ENCODE peak calls at places on chromosome 14, in nine cellular contexts. One of them, this sample, is unnamed.

GRCh38 chr14:35213143-35213788 is 78.9 kb upstream of the PSMA6 start:
- DNase-seq in AML-193: no peak
- DNase-seq in AG08396: no peak
- DNase-seq in smooth muscle cell of the brain vasculature: no peak
- DNase-seq in T follicular helper cell: no peak
- DNase-seq in PC-3: no peak
- DNase-seq in fibroblast of the conjunctiva: no peak
- DNase-seq in Calu3: no peak
- DNase-seq in renal cortical epithelial cell: no peak
- DNase-seq in this sample: no peak

GRCh38 chr14:24816011-24816928 is 182.3 kb upstream of the GZMB start:
- DNase-seq in AML-193: no peak
- DNase-seq in AG08396: no peak
- DNase-seq in smooth muscle cell of the brain vasculature: no peak
- DNase-seq in T follicular helper cell: no peak
- DNase-seq in PC-3: no peak
- DNase-seq in fibroblast of the conjunctiva: no peak
- DNase-seq in Calu3: peak
- DNase-seq in renal cortical epithelial cell: peak
- DNase-seq in this sample: no peak

GRCh38 chr14:20969336-20969735 is 14.0 kb downstream of the RNASE2 start:
- DNase-seq in AML-193: no peak
- DNase-seq in AG08396: no peak
- DNase-seq in smooth muscle cell of the brain vasculature: no peak
- DNase-seq in T follicular helper cell: no peak
- DNase-seq in PC-3: no peak
- DNase-seq in fibroblast of the conjunctiva: no peak
- DNase-seq in Calu3: no peak
- DNase-seq in renal cortical epithelial cell: no peak
- DNase-seq in this sample: no peak

GRCh38 chr14:66944872-66945271 is 244.4 kb upstream of the GARIN2 start:
- DNase-seq in AML-193: no peak
- DNase-seq in AG08396: no peak
- DNase-seq in smooth muscle cell of the brain vasculature: peak
- DNase-seq in T follicular helper cell: no peak
- DNase-seq in PC-3: peak
- DNase-seq in fibroblast of the conjunctiva: no peak
- DNase-seq in Calu3: peak
- DNase-seq in renal cortical epithelial cell: peak
- DNase-seq in this sample: peak

GRCh38 chr14:78758333-78758732 is 588.2 kb downstream of the NRXN3 start:
- DNase-seq in AML-193: peak
- DNase-seq in AG08396: no peak
- DNase-seq in smooth muscle cell of the brain vasculature: no peak
- DNase-seq in T follicular helper cell: no peak
- DNase-seq in PC-3: peak
- DNase-seq in fibroblast of the conjunctiva: no peak
- DNase-seq in Calu3: peak
- DNase-seq in renal cortical epithelial cell: peak
- DNase-seq in this sample: peak

GRCh38 chr14:61934385-61934784 is 172.2 kb downstream of the SNAPC1 start:
- DNase-seq in AML-193: no peak
- DNase-seq in AG08396: peak
- DNase-seq in smooth muscle cell of the brain vasculature: no peak
- DNase-seq in T follicular helper cell: no peak
- DNase-seq in PC-3: peak
- DNase-seq in fibroblast of the conjunctiva: peak
- DNase-seq in Calu3: no peak
- DNase-seq in renal cortical epithelial cell: peak
- DNase-seq in this sample: no peak

GRCh38 chr14:75197338-75197737 is 20.9 kb upstream of the TMED10 start:
- DNase-seq in AML-193: no peak
- DNase-seq in AG08396: no peak
- DNase-seq in smooth muscle cell of the brain vasculature: no peak
- DNase-seq in T follicular helper cell: no peak
- DNase-seq in PC-3: no peak
- DNase-seq in fibroblast of the conjunctiva: no peak
- DNase-seq in Calu3: no peak
- DNase-seq in renal cortical epithelial cell: no peak
- DNase-seq in this sample: no peak

GRCh38 chr14:76908834-76909233 is 82.6 kb downstream of the LRRC74A start:
- DNase-seq in AML-193: peak
- DNase-seq in AG08396: no peak
- DNase-seq in smooth muscle cell of the brain vasculature: no peak
- DNase-seq in T follicular helper cell: no peak
- DNase-seq in PC-3: no peak
- DNase-seq in fibroblast of the conjunctiva: no peak
- DNase-seq in Calu3: no peak
- DNase-seq in renal cortical epithelial cell: no peak
- DNase-seq in this sample: no peak

GRCh38 chr14:22384167-22384549 is 204.9 kb downstream of the DAD1 start:
- DNase-seq in AML-193: no peak
- DNase-seq in AG08396: no peak
- DNase-seq in smooth muscle cell of the brain vasculature: no peak
- DNase-seq in T follicular helper cell: no peak
- DNase-seq in PC-3: no peak
- DNase-seq in fibroblast of the conjunctiva: no peak
- DNase-seq in Calu3: no peak
- DNase-seq in renal cortical epithelial cell: no peak
- DNase-seq in this sample: no peak

GRCh38 chr14:83441801-83442200 is 1908.1 kb upstream of the SEL1L start:
- DNase-seq in AML-193: no peak
- DNase-seq in AG08396: no peak
- DNase-seq in smooth muscle cell of the brain vasculature: no peak
- DNase-seq in T follicular helper cell: no peak
- DNase-seq in PC-3: no peak
- DNase-seq in fibroblast of the conjunctiva: no peak
- DNase-seq in Calu3: no peak
- DNase-seq in renal cortical epithelial cell: no peak
- DNase-seq in this sample: peak

This sample was measured in SJCRH30.